ENCODE peak calls at places on chromosomes 4 and X, in five cellular contexts. I is K562, Y is H1, O is HepG2, P is GM12891. T is an unnamed sample.
A peak's percentile ranks its signal among the peaks of the same experiment; 100 is the strongest.

GRCh38 chr4:154982187-154983047 is 201.3 kb downstream of the RBM46 start:
- DNase-seq in I (peak; percentile 13), P (no peak), O (peak; percentile 32), Y (peak; percentile 38), T (no peak)

GRCh38 chr4:121934635-121935034 is 17.2 kb downstream of the TRPC3 start:
- DNase-seq in Y (no peak), I (no peak), P (no peak), O (no peak), T (no peak)

GRCh38 chrX:41722816-41723215 is 1.2 kb upstream of the GPR82 start:
- DNase-seq in O (no peak), P (no peak), I (no peak), Y (no peak), T (no peak)

GRCh38 chr4:101218346-101218745 is 129.0 kb downstream of the PPP3CA start:
- DNase-seq in Y (no peak), P (no peak), I (no peak), O (no peak), T (no peak)

GRCh38 chr4:76803522-76803921 is 94.4 kb downstream of the SOWAHB start:
- DNase-seq in P (no peak), I (peak; percentile 58), O (no peak), Y (no peak), T (no peak)

GRCh38 chr4:139440971-139441370 is 12.9 kb upstream of the RAB33B start:
- DNase-seq in O (no peak), P (no peak), Y (no peak), I (no peak), T (no peak)

GRCh38 chr4:112416464-112416863 is 99.5 kb downstream of the NEUROG2 start:
- DNase-seq in I (no peak), Y (no peak), P (no peak), O (no peak), T (no peak)

GRCh38 chrX:2552621-2553297 is 52.0 kb upstream of the DHRSX start:
- DNase-seq in I (no peak), Y (no peak), O (peak; percentile 13), P (no peak), T (no peak)

GRCh38 chr4:72471816-72472215 is 97.2 kb downstream of the ADAMTS3 start:
- DNase-seq in Y (no peak), P (no peak), I (no peak), O (no peak), T (no peak)

GRCh38 chrX:28177202-28177601 is 196.0 kb upstream of the DCAF8L1 start:
- DNase-seq in P (no peak), O (no peak), I (no peak), Y (no peak), T (no peak)

GRCh38 chrX:14357314-14357713 is 172.0 kb upstream of the GLRA2 start:
- DNase-seq in Y (no peak), O (no peak), P (no peak), I (no peak), T (no peak)

GRCh38 chrX:130916636-130917422 is 13.8 kb upstream of the ENOX2 start:
- DNase-seq in P (peak; percentile 9), O (peak; percentile 35), Y (no peak), I (peak; percentile 63), T (peak; percentile 12)

GRCh38 chr4:176726803-176727202 is 65.9 kb downstream of the VEGFC start:
- DNase-seq in I (no peak), Y (no peak), O (no peak), P (no peak), T (no peak)

GRCh38 chr4:135274461-135274860 is 1072.9 kb upstream of the PABPC4L start:
- DNase-seq in P (no peak), O (no peak), I (no peak), Y (no peak), T (no peak)

GRCh38 chrX:38868941-38869378 is 67.7 kb downstream of the MID1IP1 start:
- DNase-seq in P (no peak), O (no peak), I (no peak), Y (no peak), T (no peak)

GRCh38 chrX:7085879-7086278 is 61.6 kb upstream of the STS start:
- DNase-seq in P (no peak), I (no peak), Y (no peak), O (no peak), T (no peak)

GRCh38 chr4:74365761-74366160 is 816 bp downstream of the EREG start:
- DNase-seq in I (peak; percentile 20), Y (no peak), O (no peak), P (no peak), T (no peak)

GRCh38 chrX:80246273-80246672 is 174.0 kb upstream of the TENT5D start:
- DNase-seq in Y (no peak), I (no peak), O (no peak), P (no peak), T (no peak)

GRCh38 chrX:134180566-134180965 is 56.4 kb upstream of the CCDC160 start:
- DNase-seq in O (no peak), P (no peak), I (no peak), Y (no peak), T (no peak)

GRCh38 chr4:55303818-55304217 is 42.2 kb upstream of the SRD5A3 start:
- DNase-seq in P (no peak), O (no peak), Y (no peak), I (no peak), T (no peak)

GRCh38 chrX:150365953-150366911 is 3.1 kb downstream of the MAMLD1 start:
- DNase-seq in O (no peak), I (peak; percentile 10), Y (no peak), P (no peak), T (no peak)

GRCh38 chr4:41360214-41360910 is 103.6 kb downstream of the UCHL1 start:
- DNase-seq in P (no peak), O (no peak), Y (no peak), I (peak; percentile 9), T (no peak)

GRCh38 chr4:1205641-1206298 is 33.4 kb upstream of the SPON2 start:
- DNase-seq in P (no peak), Y (no peak), I (no peak), O (no peak), T (peak; percentile 18)

GRCh38 chrX:46446727-46447378 is 98.4 kb downstream of the ZNF674 start:
- DNase-seq in P (peak; percentile 74), I (peak; percentile 87), Y (peak; percentile 39), O (peak; percentile 82), T (peak; percentile 74)
- TF ChIP-seq POLR2A in P (peak; percentile 50), I (peak; percentile 73), Y (peak; percentile 67), O (peak; percentile 70), T (peak; percentile 63)

GRCh38 chr4:56410247-56410646 is 23.0 kb upstream of the AASDH start:
- DNase-seq in P (no peak), I (peak; percentile 17), Y (peak; percentile 36), O (peak; percentile 72), T (no peak)
- TF ChIP-seq POLR2AphosphoS5 in P (no peak), I (no peak), Y (no peak), O (no peak), T (no peak)

DNA sequence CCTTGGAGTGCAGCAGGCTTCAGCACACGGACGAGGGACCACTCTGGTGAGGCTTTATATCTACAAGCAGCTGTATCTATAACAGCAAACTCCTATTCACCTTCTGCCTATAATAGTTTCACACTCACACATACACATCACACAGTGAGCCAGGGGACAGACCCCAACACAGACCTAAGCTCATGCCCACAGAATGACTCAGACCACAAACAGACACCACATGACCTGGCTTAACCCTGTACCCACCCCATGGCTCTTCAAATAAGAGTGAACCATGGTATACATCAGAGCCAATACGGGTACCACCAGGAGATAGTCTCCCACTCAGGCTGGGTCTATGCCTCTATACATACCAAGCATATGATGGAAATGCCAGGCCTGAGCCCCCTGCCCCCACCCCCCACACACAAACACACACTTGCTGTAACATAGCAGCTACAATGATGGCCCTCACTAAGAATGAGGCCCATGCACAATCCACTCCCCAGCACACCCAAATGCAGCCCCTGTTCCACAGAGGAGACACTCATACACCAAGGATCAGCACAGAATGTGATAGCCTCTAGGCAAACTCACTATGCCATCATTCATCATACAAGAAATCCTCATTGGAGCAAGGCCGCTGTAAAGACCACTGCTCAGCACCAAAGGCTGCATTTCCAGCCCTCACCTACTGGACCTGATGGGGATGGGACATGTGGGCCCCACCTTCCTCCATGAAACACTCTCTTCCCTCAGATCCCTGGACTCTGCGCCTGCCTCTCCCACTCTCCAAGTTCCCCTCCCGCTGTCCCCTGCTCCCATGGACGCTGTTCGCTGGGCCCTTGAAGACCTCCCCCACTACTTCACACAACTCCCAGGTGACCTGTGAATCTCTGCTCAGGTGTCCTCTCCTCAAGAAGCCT is 62.1 kb upstream of the XIAP start:
- DNase-seq in Y (no peak), O (peak; percentile 66), I (no peak), P (no peak), T (no peak)
- TF ChIP-seq TAF1 in Y (no peak), O (no peak), I (no peak), P (no peak), T (no peak)

DNA sequence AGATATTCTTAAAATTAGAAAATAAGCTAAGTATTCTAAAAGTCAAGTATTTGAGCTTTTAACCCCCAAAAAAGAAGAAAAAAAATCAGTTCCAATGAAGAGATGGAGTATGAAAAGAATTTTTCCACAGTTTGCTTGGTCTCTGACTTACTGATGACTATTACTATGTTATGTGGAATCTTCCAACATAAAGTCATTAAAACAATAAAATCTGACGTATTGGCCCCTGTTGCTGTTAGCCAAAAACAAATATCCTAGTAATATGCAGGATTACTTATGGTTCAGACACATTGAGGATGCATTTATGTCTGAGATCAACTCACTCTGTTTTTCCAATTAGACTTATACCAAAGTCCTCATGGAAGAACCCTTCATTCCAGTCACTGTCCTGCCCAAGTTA is 517.2 kb upstream of the ADGRL3 start:
- DNase-seq in I (no peak), Y (no peak), O (no peak), P (no peak), T (no peak)
- TF ChIP-seq POLR2A in I (no peak), Y (no peak), O (no peak), P (no peak), T (no peak)

DNA sequence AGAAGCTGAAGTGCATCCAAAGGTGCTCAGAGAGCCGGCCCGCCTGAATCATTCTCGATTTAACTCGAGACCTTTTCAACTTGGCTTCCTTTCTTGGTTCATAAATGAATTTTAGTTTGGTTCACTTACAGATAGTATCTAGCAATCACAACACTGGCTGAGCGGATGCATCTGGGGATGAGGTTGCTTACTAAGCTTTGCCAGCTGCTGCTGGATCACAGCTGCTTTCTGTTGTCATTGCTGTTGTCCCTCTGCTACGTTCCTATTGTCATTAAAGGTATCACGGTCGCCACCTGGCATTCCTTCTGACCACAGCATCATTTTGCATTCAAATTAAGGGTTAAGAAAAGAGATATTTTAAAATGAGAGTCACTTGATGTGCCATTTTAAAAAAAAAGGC is 115.5 kb downstream of the NFKB1 start:
- DNase-seq in Y (no peak), I (no peak), P (no peak), O (no peak), T (no peak)
- TF ChIP-seq POLR2AphosphoS5 in Y (no peak), I (no peak), P (no peak), O (no peak), T (no peak)

DNA sequence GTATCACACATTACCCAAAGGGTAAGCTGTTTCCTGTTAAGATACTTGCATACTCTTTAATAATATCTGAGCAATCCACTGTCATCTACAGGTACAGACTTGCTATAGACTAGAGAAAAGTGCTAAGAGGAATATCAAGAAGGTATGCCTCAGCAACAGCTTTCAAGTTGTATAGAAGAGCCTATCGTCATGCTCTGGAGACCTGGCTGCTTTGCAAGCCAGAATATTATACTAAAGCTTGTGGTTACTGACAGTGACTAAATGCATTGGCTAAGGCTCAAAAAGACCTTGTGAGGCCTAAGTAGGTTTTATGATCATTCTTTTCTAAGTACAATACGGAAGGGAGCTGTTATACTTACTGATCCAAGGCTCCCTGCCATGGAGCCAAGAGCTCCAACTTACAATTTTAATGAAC is 11.3 kb downstream of the LAMP2 start:
- DNase-seq in O (no peak), P (no peak), I (no peak), Y (no peak), T (no peak)
- TF ChIP-seq TAF1 in O (no peak), P (no peak), I (no peak), Y (no peak), T (no peak)